ENCODE peak calls at places on chromosomes 2 and 18, in nine cellular contexts. One of them, this sample, is unnamed.
A peak's percentile ranks its signal among the peaks of the same experiment; 100 is the strongest.

GRCh38 chr2:55155764-55156221 is 76.3 kb downstream of the CLHC1 start:
- DNase-seq in CD8-positive, alpha-beta memory T cell: no peak
- DNase-seq in tibial nerve: no peak
- DNase-seq in Karpas-422: no peak
- DNase-seq in A549: no peak
- DNase-seq in CD8-positive, alpha-beta T cell: no peak
- DNase-seq in aorta: no peak
- DNase-seq in ovary: no peak
- DNase-seq in SK-N-SH: no peak
- DNase-seq in this sample: no peak

GRCh38 chr2:19185061-19185460 is 173.4 kb downstream of the OSR1 start:
- DNase-seq in CD8-positive, alpha-beta memory T cell: no peak
- DNase-seq in tibial nerve: no peak
- DNase-seq in Karpas-422: no peak
- DNase-seq in A549: no peak
- DNase-seq in CD8-positive, alpha-beta T cell: no peak
- DNase-seq in aorta: no peak
- DNase-seq in ovary: no peak
- DNase-seq in SK-N-SH: no peak
- DNase-seq in this sample: no peak

GRCh38 chr2:189576361-189576760 is 4.2 kb downstream of the SLC40A1 start:
- DNase-seq in CD8-positive, alpha-beta memory T cell: no peak
- DNase-seq in tibial nerve: peak; percentile 32
- DNase-seq in Karpas-422: no peak
- DNase-seq in A549: no peak
- DNase-seq in CD8-positive, alpha-beta T cell: no peak
- DNase-seq in aorta: no peak
- DNase-seq in ovary: no peak
- DNase-seq in SK-N-SH: no peak
- DNase-seq in this sample: no peak

GRCh38 chr2:122255924-122256323 is 500.5 kb downstream of the TSN start:
- DNase-seq in CD8-positive, alpha-beta memory T cell: no peak
- DNase-seq in tibial nerve: no peak
- DNase-seq in Karpas-422: no peak
- DNase-seq in A549: no peak
- DNase-seq in CD8-positive, alpha-beta T cell: no peak
- DNase-seq in aorta: no peak
- DNase-seq in ovary: no peak
- DNase-seq in SK-N-SH: no peak
- DNase-seq in this sample: no peak

GRCh38 chr18:62458346-62458745 is 64.5 kb upstream of the ZCCHC2 start:
- DNase-seq in CD8-positive, alpha-beta memory T cell: no peak
- DNase-seq in tibial nerve: no peak
- DNase-seq in Karpas-422: no peak
- DNase-seq in A549: no peak
- DNase-seq in CD8-positive, alpha-beta T cell: no peak
- DNase-seq in aorta: no peak
- DNase-seq in ovary: no peak
- DNase-seq in SK-N-SH: no peak
- DNase-seq in this sample: peak; percentile 8

GRCh38 chr2:240467149-240467642 is 31.7 kb downstream of the GPC1 start:
- DNase-seq in CD8-positive, alpha-beta memory T cell: no peak
- DNase-seq in tibial nerve: peak; percentile 5
- DNase-seq in Karpas-422: no peak
- DNase-seq in A549: no peak
- DNase-seq in CD8-positive, alpha-beta T cell: no peak
- DNase-seq in aorta: no peak
- DNase-seq in ovary: no peak
- DNase-seq in SK-N-SH: peak; percentile 38
- DNase-seq in this sample: no peak

GRCh38 chr2:20965221-20965620 is 78.7 kb downstream of the APOB start:
- DNase-seq in CD8-positive, alpha-beta memory T cell: no peak
- DNase-seq in tibial nerve: no peak
- DNase-seq in Karpas-422: no peak
- DNase-seq in A549: no peak
- DNase-seq in CD8-positive, alpha-beta T cell: no peak
- DNase-seq in aorta: no peak
- DNase-seq in ovary: no peak
- DNase-seq in SK-N-SH: no peak
- DNase-seq in this sample: no peak

GRCh38 chr2:110149330-110150220 is 34.0 kb upstream of the MALL start:
- DNase-seq in CD8-positive, alpha-beta memory T cell: no peak
- DNase-seq in tibial nerve: no peak
- DNase-seq in Karpas-422: no peak
- DNase-seq in A549: peak; percentile 27
- DNase-seq in CD8-positive, alpha-beta T cell: no peak
- DNase-seq in aorta: no peak
- DNase-seq in ovary: no peak
- DNase-seq in SK-N-SH: no peak
- DNase-seq in this sample: no peak

GRCh38 chr2:10079192-10079930 is 850 bp downstream of the CYS1 start:
- DNase-seq in CD8-positive, alpha-beta memory T cell: no peak
- DNase-seq in tibial nerve: no peak
- DNase-seq in Karpas-422: peak; percentile 51
- DNase-seq in A549: peak; percentile 58
- DNase-seq in CD8-positive, alpha-beta T cell: no peak
- DNase-seq in aorta: peak; percentile 67
- DNase-seq in ovary: peak; percentile 61
- DNase-seq in SK-N-SH: peak; percentile 89
- DNase-seq in this sample: peak; percentile 42

GRCh38 chr18:63152791-63153190 is 166.8 kb downstream of the BCL2 start:
- DNase-seq in CD8-positive, alpha-beta memory T cell: no peak
- DNase-seq in tibial nerve: no peak
- DNase-seq in Karpas-422: peak; percentile 57
- DNase-seq in A549: no peak
- DNase-seq in CD8-positive, alpha-beta T cell: no peak
- DNase-seq in aorta: no peak
- DNase-seq in ovary: no peak
- DNase-seq in SK-N-SH: no peak
- DNase-seq in this sample: no peak

GRCh38 chr2:171034315-171034714 is 105.3 kb downstream of the GORASP2 start:
- DNase-seq in CD8-positive, alpha-beta memory T cell: no peak
- DNase-seq in tibial nerve: no peak
- DNase-seq in Karpas-422: no peak
- DNase-seq in A549: no peak
- DNase-seq in CD8-positive, alpha-beta T cell: no peak
- DNase-seq in aorta: no peak
- DNase-seq in ovary: no peak
- DNase-seq in SK-N-SH: no peak
- DNase-seq in this sample: no peak

GRCh38 chr2:88283886-88284511 is 113.9 kb downstream of the THNSL2 start:
- DNase-seq in CD8-positive, alpha-beta memory T cell: no peak
- DNase-seq in tibial nerve: no peak
- DNase-seq in Karpas-422: no peak
- DNase-seq in A549: no peak
- DNase-seq in CD8-positive, alpha-beta T cell: no peak
- DNase-seq in aorta: no peak
- DNase-seq in ovary: no peak
- DNase-seq in SK-N-SH: no peak
- DNase-seq in this sample: no peak

GRCh38 chr2:218773881-218774280 is 8.1 kb upstream of the CYP27A1 start:
- DNase-seq in CD8-positive, alpha-beta memory T cell: no peak
- DNase-seq in tibial nerve: no peak
- DNase-seq in Karpas-422: no peak
- DNase-seq in A549: no peak
- DNase-seq in CD8-positive, alpha-beta T cell: no peak
- DNase-seq in aorta: no peak
- DNase-seq in ovary: no peak
- DNase-seq in SK-N-SH: no peak
- DNase-seq in this sample: no peak

GRCh38 chr2:239912938-239913631 is 112.1 kb downstream of the NDUFA10 start:
- DNase-seq in CD8-positive, alpha-beta memory T cell: no peak
- DNase-seq in tibial nerve: no peak
- DNase-seq in Karpas-422: no peak
- DNase-seq in A549: no peak
- DNase-seq in CD8-positive, alpha-beta T cell: no peak
- DNase-seq in aorta: peak; percentile 44
- DNase-seq in ovary: no peak
- DNase-seq in SK-N-SH: no peak
- DNase-seq in this sample: no peak

GRCh38 chr2:232816656-232817055 is 40.3 kb upstream of the KCNJ13 start:
- DNase-seq in CD8-positive, alpha-beta memory T cell: no peak
- DNase-seq in tibial nerve: no peak
- DNase-seq in Karpas-422: no peak
- DNase-seq in A549: no peak
- DNase-seq in CD8-positive, alpha-beta T cell: no peak
- DNase-seq in aorta: no peak
- DNase-seq in ovary: no peak
- DNase-seq in SK-N-SH: no peak
- DNase-seq in this sample: no peak

GRCh38 chr2:205885492-205886099 is 200.4 kb downstream of the INO80D start:
- DNase-seq in CD8-positive, alpha-beta memory T cell: peak; percentile 7
- DNase-seq in tibial nerve: peak; percentile 83
- DNase-seq in Karpas-422: peak; percentile 90
- DNase-seq in A549: peak; percentile 64
- DNase-seq in CD8-positive, alpha-beta T cell: peak; percentile 30
- DNase-seq in aorta: peak; percentile 88
- DNase-seq in ovary: peak; percentile 92
- DNase-seq in SK-N-SH: peak; percentile 50
- DNase-seq in this sample: no peak

GRCh38 chr2:231795525-231796327 is 9.5 kb downstream of the COPS7B start:
- DNase-seq in CD8-positive, alpha-beta memory T cell: no peak
- DNase-seq in tibial nerve: no peak
- DNase-seq in Karpas-422: peak; percentile 55
- DNase-seq in A549: peak; percentile 80
- DNase-seq in CD8-positive, alpha-beta T cell: no peak
- DNase-seq in aorta: no peak
- DNase-seq in ovary: no peak
- DNase-seq in SK-N-SH: peak; percentile 78
- DNase-seq in this sample: no peak

GRCh38 chr2:3613524-3613905 is 18.6 kb downstream of the COLEC11 start:
- DNase-seq in CD8-positive, alpha-beta memory T cell: no peak
- DNase-seq in tibial nerve: no peak
- DNase-seq in Karpas-422: no peak
- DNase-seq in A549: no peak
- DNase-seq in CD8-positive, alpha-beta T cell: no peak
- DNase-seq in aorta: no peak
- DNase-seq in ovary: peak; percentile 4
- DNase-seq in SK-N-SH: no peak
- DNase-seq in this sample: no peak

GRCh38 chr2:75456111-75456510 is 104.6 kb downstream of the EVA1A start:
- DNase-seq in CD8-positive, alpha-beta memory T cell: no peak
- DNase-seq in tibial nerve: no peak
- DNase-seq in Karpas-422: no peak
- DNase-seq in A549: no peak
- DNase-seq in CD8-positive, alpha-beta T cell: no peak
- DNase-seq in aorta: no peak
- DNase-seq in ovary: no peak
- DNase-seq in SK-N-SH: no peak
- DNase-seq in this sample: no peak

DNA sequence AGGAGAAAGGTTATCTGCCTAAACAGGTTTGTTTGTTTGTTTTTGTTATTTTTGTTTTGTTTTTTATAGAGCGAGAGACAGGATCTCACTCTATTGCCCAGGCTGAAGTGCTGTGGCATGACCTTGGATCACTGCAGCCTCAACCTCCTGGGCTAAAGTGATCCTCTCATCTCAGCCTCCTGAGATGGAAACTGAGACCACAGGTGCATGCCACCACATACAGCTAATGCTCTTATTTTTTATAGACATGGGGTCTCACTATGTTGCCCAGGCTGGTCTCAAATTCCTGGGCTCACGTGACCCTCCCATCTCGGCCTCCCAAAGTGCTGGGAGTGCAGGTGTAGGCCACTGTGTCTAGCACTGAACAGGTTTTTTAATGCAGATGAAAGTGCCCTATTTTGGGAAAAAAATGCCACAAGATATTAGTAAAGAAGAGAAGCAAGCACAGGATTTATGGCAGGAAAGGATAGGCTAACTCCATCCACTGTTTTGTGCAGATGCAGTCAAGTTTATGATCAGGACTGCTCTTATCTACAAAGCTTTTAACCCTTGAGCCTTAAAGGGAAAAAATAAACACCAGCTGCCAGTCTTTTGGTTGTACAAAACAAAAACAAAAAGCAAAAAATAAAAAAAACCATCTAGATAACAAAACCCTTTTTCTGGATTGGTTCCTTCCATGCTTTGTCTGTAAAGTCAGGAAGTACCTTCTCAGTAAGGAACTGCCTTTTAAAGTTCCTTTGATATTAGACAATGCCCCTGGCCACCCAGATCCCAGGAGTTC is 29.4 kb downstream of the MAP4K3 start:
- DNase-seq in CD8-positive, alpha-beta memory T cell: no peak
- DNase-seq in tibial nerve: no peak
- DNase-seq in Karpas-422: no peak
- DNase-seq in A549: no peak
- DNase-seq in CD8-positive, alpha-beta T cell: no peak
- DNase-seq in aorta: no peak
- DNase-seq in ovary: no peak
- DNase-seq in SK-N-SH: no peak
- DNase-seq in this sample: no peak
- H3K4me1 ChIP-seq in CD8-positive, alpha-beta memory T cell: peaks cover 5% of the 10 kb centered on the region
- H3K4me1 ChIP-seq in tibial nerve: peaks cover 14% of the 10 kb centered on the region
- H3K4me1 ChIP-seq in Karpas-422: peaks cover 2% of the 10 kb centered on the region
- H3K4me1 ChIP-seq in A549: peaks cover 80% of the 10 kb centered on the region
- H3K4me1 ChIP-seq in CD8-positive, alpha-beta T cell: peaks cover 13% of the 10 kb centered on the region
- H3K4me1 ChIP-seq in aorta: peaks cover 12% of the 10 kb centered on the region
- H3K4me1 ChIP-seq in ovary: peaks cover 20% of the 10 kb centered on the region
- H3K4me1 ChIP-seq in SK-N-SH: peaks cover 39% of the 10 kb centered on the region
- H3K4me1 ChIP-seq in this sample: no peaks in the 10 kb centered on the region

GRCh38 chr2:73172963-73173362 is 29.4 kb upstream of the NOTO start:
- DNase-seq in CD8-positive, alpha-beta memory T cell: no peak
- DNase-seq in tibial nerve: no peak
- DNase-seq in Karpas-422: no peak
- DNase-seq in A549: no peak
- DNase-seq in CD8-positive, alpha-beta T cell: no peak
- DNase-seq in aorta: no peak
- DNase-seq in ovary: no peak
- DNase-seq in SK-N-SH: no peak
- DNase-seq in this sample: no peak
- H3K4me1 ChIP-seq in CD8-positive, alpha-beta memory T cell: peaks cover 22% of the 10 kb centered on the region
- H3K4me1 ChIP-seq in tibial nerve: peaks cover 17% of the 10 kb centered on the region
- H3K4me1 ChIP-seq in Karpas-422: peaks cover 10% of the 10 kb centered on the region
- H3K4me1 ChIP-seq in A549: peaks cover 9% of the 10 kb centered on the region
- H3K4me1 ChIP-seq in CD8-positive, alpha-beta T cell: peaks cover 25% of the 10 kb centered on the region
- H3K4me1 ChIP-seq in aorta: no peaks in the 10 kb centered on the region
- H3K4me1 ChIP-seq in ovary: peaks cover 2% of the 10 kb centered on the region
- H3K4me1 ChIP-seq in SK-N-SH: no peaks in the 10 kb centered on the region
- H3K4me1 ChIP-seq in this sample: peaks cover 26% of the 10 kb centered on the region

DNA sequence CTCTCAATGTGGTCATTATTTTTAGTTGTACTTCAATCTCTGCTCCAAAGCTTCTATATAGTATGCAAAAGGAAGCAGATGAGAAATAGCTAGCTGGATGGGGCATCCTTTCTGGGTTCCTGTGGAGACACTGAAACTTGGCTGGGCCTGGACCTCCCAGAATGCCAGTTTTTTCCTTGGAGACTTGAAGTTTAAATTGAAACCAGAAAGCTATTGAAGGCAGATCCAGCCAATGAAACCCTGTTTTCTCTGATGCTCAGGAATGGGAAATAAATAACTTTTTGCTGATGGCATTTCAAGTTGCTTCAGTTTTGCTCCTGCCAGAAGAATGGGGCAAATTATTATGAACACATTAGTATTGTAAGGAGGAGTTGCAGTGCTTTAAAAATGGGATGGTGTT is 2.9 kb downstream of the SETBP1 start:
- DNase-seq in CD8-positive, alpha-beta memory T cell: no peak
- DNase-seq in tibial nerve: no peak
- DNase-seq in Karpas-422: no peak
- DNase-seq in A549: no peak
- DNase-seq in CD8-positive, alpha-beta T cell: no peak
- DNase-seq in aorta: no peak
- DNase-seq in ovary: no peak
- DNase-seq in SK-N-SH: no peak
- DNase-seq in this sample: no peak
- H3K4me1 ChIP-seq in CD8-positive, alpha-beta memory T cell: peaks cover 4% of the 10 kb centered on the region
- H3K4me1 ChIP-seq in tibial nerve: peaks cover 4% of the 10 kb centered on the region
- H3K4me1 ChIP-seq in Karpas-422: peaks cover 35% of the 10 kb centered on the region
- H3K4me1 ChIP-seq in A549: no peaks in the 10 kb centered on the region
- H3K4me1 ChIP-seq in CD8-positive, alpha-beta T cell: peaks cover 4% of the 10 kb centered on the region
- H3K4me1 ChIP-seq in aorta: peaks cover 3% of the 10 kb centered on the region
- H3K4me1 ChIP-seq in ovary: peaks cover 7% of the 10 kb centered on the region
- H3K4me1 ChIP-seq in SK-N-SH: peaks cover 32% of the 10 kb centered on the region
- H3K4me1 ChIP-seq in this sample: peaks cover 4% of the 10 kb centered on the region

GRCh38 chr18:45958027-45958426 is 9.1 kb downstream of the EPG5 start:
- DNase-seq in CD8-positive, alpha-beta memory T cell: no peak
- DNase-seq in tibial nerve: no peak
- DNase-seq in Karpas-422: no peak
- DNase-seq in A549: no peak
- DNase-seq in CD8-positive, alpha-beta T cell: no peak
- DNase-seq in aorta: no peak
- DNase-seq in ovary: no peak
- DNase-seq in SK-N-SH: no peak
- DNase-seq in this sample: no peak
- H3K4me1 ChIP-seq in CD8-positive, alpha-beta memory T cell: peaks cover 29% of the 10 kb centered on the region
- H3K4me1 ChIP-seq in tibial nerve: no peaks in the 10 kb centered on the region
- H3K4me1 ChIP-seq in Karpas-422: no peaks in the 10 kb centered on the region
- H3K4me1 ChIP-seq in A549: peaks cover 5% of the 10 kb centered on the region
- H3K4me1 ChIP-seq in CD8-positive, alpha-beta T cell: peaks cover 29% of the 10 kb centered on the region
- H3K4me1 ChIP-seq in aorta: no peaks in the 10 kb centered on the region
- H3K4me1 ChIP-seq in ovary: peaks cover 5% of the 10 kb centered on the region
- H3K4me1 ChIP-seq in SK-N-SH: peaks cover 77% of the 10 kb centered on the region
- H3K4me1 ChIP-seq in this sample: peaks cover 34% of the 10 kb centered on the region

This sample was measured in CD4-positive, CD25-positive, alpha-beta regulatory T cell.